ENCODE peak calls at places on chromosomes 13 and 19, in six cellular contexts. F is brain microvascular endothelial cell, P is tibial artery, R is testis, Z is kidney, C is aorta. S is an unnamed sample.

GRCh38 chr13:110108348-110109139 is 198.4 kb downstream of the COL4A1 start:
- DNase-seq in F (peak), P (peak), R (peak), Z (no peak), C (peak), S (peak)

GRCh38 chr13:65966991-65967451 is 1263.1 kb downstream of the PCDH9 start:
- DNase-seq in F (peak), P (no peak), R (peak), Z (no peak), C (no peak), S (no peak)

GRCh38 chr19:53101518-53101917 is 1.7 kb downstream of the ZNF160 start:
- DNase-seq in F (peak), P (no peak), R (no peak), Z (no peak), C (no peak), S (no peak)

GRCh38 chr13:66138172-66138811 is 1091.8 kb downstream of the PCDH9 start:
- DNase-seq in F (no peak), P (no peak), R (no peak), Z (no peak), C (no peak), S (no peak)

GRCh38 chr19:16447015-16447384 is 24.8 kb downstream of the EPS15L1 start:
- DNase-seq in F (peak), P (peak), R (peak), Z (peak), C (peak), S (peak)

GRCh38 chr13:113555141-113555540 is 29.4 kb upstream of the TFDP1 start:
- DNase-seq in F (no peak), P (no peak), R (no peak), Z (peak), C (no peak), S (no peak)

GRCh38 chr13:98083507-98083906 is 59.4 kb upstream of the FARP1 start:
- DNase-seq in F (peak), P (no peak), R (no peak), Z (no peak), C (no peak), S (no peak)

GRCh38 chr19:36115453-36116343 is at the start of gene TBCB:
- DNase-seq in F (peak), P (no peak), R (peak), Z (peak), C (peak), S (no peak)

GRCh38 chr13:39037410-39037879 is 444 bp downstream of the PROSER1 start:
- DNase-seq in F (no peak), P (no peak), R (no peak), Z (no peak), C (no peak), S (no peak)

DNA sequence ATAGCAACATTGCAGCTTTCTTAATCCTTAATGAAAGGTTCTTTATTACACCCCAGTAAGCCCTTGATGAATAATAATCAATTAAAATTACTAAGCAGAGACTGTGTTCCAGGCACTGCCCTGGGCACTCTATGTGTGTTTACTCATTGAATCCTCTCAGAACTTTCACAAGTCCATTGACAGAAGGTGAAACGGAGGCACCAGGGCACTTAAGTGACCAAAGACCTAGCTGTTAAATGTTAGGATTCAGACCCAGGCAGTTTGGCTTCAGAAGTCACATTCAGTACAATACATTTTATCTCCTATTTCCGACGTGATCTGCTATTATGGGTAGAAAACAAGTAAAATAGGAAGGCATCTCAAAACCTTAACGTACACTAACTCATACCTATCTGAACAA is 2.7 kb downstream of the GPR183 start:
- DNase-seq in F (no peak), P (no peak), R (no peak), Z (no peak), C (no peak), S (no peak)
- H3K27ac ChIP-seq in F (no peak), P (peak), R (no peak), Z (no peak), C (no peak), S (no peak)

GRCh38 chr13:77583551-77583950 is 48.0 kb downstream of the SCEL start:
- DNase-seq in F (no peak), P (no peak), R (no peak), Z (no peak), C (no peak), S (no peak)
- H3K27ac ChIP-seq in F (no peak), P (no peak), R (no peak), Z (no peak), C (no peak), S (peak)

DNA sequence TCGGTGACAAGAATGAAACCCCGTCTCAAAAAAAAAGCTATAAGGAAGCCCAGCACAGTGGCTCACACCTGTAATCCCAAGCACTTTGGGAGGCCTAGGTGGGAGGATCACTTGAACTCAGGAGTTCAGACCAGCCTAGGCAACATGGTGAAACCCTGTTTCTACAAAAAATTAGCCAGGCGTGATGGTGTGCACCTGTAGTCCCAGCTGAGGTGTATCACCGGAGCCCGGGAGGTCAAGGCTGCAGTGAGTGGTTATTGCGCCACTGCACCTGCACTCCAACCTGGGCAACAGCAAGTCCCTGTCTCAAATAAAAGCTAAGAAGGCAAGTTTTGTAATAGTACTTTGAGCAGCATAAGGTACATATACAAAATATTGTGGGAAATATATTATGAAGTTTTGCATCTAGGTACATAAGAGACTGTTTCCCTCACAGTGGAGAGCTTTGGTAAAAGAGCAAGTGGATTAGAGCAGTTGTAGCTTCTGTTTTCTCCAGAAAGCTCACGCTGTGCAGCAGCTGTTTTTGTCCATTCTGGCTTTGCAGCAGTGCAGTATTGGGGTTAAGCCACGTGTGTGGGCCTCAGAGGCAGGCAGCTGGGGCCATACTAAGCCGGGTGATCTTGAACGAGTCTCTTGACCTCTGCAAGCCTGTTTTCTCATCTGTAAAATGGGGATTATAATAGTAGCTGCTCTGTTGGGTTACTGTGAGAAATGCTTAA is 35.4 kb downstream of the ARHGAP35 start:
- DNase-seq in F (no peak), P (no peak), R (no peak), Z (no peak), C (no peak), S (no peak)
- H3K27ac ChIP-seq in F (no peak), P (no peak), R (no peak), Z (no peak), C (no peak), S (no peak)

GRCh38 chr13:46622013-46622917 is 69.3 kb downstream of the LRCH1 start:
- DNase-seq in F (no peak), P (no peak), R (no peak), Z (no peak), C (no peak), S (no peak)

GRCh38 chr13:46624353-46624752 is 71.4 kb downstream of the LRCH1 start:
- DNase-seq in F (no peak), P (no peak), R (no peak), Z (no peak), C (no peak), S (no peak)

GRCh38 chr13:46622918-46623256 is 69.9 kb downstream of the LRCH1 start:
- DNase-seq in F (no peak), P (peak), R (peak), Z (no peak), C (no peak), S (no peak)

GRCh38 chr13:46620029-46620428 is 67.1 kb downstream of the LRCH1 start:
- DNase-seq in F (no peak), P (no peak), R (no peak), Z (no peak), C (no peak), S (no peak)

DNA sequence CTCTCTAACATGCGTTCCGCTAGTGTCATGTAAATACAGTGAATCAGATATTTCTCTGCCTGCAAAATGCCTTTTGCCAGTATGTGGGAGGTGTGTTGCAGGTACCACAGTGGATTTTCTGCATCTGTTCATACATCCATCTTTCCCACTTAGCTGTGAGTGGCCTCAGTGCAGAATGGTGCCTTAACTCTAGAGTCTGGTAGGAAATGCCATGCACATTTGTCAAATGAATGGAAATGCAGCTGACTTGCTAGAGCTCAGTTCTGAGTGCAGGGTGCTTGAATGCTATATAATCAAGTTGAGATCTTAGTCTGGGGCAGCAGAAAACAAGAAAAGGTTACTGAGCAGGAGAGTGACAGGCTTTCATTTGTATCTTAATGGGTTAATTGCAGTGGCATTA is 68.2 kb downstream of the LRCH1 start:
- DNase-seq in F (no peak), P (no peak), R (no peak), Z (no peak), C (no peak), S (no peak)
- H3K27ac ChIP-seq in F (no peak), P (peak), R (no peak), Z (no peak), C (no peak), S (no peak)

DNA sequence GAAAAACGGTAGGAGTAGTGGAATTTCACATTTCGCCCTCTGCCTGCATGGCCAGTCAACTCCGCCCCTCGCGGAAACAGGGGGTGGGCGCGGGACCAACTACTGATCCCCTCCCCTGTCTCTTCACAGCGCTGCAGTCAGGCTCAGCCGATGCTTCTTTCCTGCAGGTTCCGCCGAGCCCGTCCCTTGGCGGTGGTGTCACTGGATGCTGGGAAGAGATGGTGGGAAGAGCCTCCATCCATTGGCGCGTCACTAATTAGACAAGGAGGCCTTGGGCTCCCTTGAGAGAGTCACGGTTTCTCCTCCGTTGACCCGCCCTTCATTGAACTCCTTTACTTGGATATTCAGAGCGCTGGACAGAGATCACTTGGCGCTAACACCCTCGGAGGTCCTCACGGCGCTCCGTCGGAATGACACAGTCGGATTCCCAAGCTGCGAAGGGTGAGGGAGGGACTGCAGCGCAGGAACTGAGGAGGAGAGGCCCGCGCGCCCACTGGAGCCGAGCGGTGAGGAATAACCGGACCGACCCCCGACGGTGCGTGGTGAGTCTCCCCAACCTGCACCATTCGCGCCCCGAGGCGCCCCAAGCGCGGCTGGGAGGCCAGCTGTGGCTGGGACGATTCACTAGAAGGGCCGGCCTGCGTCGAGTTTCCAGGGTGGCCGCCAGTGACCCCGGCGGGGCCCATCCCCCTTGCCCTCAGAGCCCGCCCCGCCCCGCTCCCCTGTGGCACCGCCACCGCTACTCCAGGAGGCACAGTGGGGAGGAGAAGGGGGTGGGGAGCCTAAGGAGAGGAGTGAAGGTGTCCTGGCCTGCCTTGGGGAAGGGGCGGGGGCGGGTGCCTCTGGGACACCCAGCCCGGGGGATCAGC is 11.2 kb upstream of the CEACAM21 start:
- DNase-seq in F (no peak), P (no peak), R (no peak), Z (no peak), C (no peak), S (no peak)
- H3K27ac ChIP-seq in F (no peak), P (no peak), R (no peak), Z (no peak), C (no peak), S (no peak)

DNA sequence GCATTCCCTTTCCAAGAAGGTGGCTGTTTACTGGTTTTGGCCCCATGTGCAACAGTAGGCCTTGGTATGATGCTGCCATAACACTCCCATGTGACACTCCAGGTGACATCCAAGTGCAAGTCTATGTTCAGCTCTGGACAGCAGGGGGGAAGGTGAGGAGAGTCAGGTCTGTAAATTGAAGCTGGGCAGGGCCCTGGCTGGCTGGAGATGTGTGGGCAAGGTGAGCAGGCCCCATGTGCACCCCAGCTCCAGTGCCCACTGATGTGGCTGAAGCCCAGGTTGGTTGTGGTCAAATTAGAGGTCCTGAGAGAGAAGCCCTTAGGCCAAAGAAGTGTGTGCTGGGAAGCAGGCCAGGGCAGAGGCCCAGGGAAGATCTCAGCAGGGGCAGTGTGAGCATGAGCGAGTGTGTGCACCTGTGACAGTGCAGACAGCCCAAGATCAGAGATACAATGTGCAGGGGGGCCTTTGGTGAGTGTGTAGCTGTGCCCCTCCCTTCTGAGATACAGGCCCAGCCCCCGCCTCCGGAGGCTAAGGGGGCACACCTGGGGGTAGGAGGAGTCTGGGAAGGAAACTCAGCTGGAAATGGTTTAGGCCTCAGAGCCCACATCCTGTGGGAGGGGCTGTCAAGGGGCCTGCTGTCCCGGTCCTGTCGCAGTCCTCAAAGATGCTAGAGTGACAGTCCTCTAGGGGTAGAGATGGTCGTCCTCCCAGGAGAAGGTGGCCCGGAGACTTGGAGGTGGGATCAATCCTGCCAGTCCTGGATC is 18.6 kb downstream of the DEDD2 start:
- DNase-seq in F (no peak), P (no peak), R (no peak), Z (peak), C (peak), S (no peak)
- H3K27ac ChIP-seq in F (no peak), P (no peak), R (no peak), Z (no peak), C (no peak), S (no peak)

DNA sequence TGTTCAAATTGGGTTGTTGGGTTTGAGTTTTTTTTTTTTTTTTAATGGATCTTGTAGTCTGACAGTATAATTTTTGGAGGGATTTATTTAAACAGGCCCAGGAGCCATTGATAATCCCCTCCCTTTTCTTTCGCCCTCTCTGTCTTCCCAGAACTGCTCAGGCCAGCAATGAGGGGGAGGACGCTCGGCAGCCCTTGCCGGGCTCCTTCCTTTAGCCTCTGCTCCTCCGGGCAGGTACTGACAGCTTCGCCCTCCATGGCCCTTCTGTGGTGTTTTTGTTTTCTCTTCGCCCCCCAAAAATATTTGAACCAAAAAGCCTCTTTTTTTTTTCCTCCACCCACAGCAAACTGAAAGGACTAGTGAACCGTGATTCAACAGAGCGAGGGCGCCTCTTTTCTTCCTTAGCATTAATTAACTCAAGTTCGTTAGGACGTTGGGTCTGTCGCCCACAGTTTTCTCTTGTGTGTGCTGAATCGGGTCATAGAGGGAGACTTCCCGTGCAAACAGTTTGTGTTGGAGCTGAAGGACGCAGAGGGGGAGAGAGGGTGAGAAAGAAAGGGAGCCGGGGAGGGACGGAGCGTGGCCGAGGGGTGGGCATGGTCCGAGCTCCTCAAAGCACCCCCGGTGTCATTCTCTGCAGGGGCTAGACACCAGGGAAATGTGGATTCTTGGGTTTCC is 21.5 kb downstream of the NFIX start:
- DNase-seq in F (no peak), P (no peak), R (no peak), Z (no peak), C (no peak), S (no peak)
- H3K27ac ChIP-seq in F (no peak), P (peak), R (peak), Z (no peak), C (peak), S (peak)

GRCh38 chr13:30766234-30766633 is 30.9 kb downstream of the ALOX5AP start:
- DNase-seq in F (no peak), P (no peak), R (no peak), Z (no peak), C (no peak), S (no peak)
- H3K27ac ChIP-seq in F (no peak), P (no peak), R (no peak), Z (no peak), C (no peak), S (no peak)

GRCh38 chr19:47714339-47714738 is 1.1 kb downstream of the EHD2 start:
- DNase-seq in F (no peak), P (no peak), R (no peak), Z (no peak), C (no peak), S (no peak)
- H3K27ac ChIP-seq in F (no peak), P (peak), R (no peak), Z (no peak), C (no peak), S (no peak)

S was measured in substantia nigra.